ENCODE peak calls at places on chromosomes 13 and 19, in eight cellular contexts. One of them, this sample, is unnamed.

GRCh38 chr13:50275392-50276063 is 260.3 kb downstream of the KCNRG start:
- DNase-seq in colonic mucosa: no peak
- DNase-seq in MV-4-11: no peak
- DNase-seq in aorta: no peak
- DNase-seq in left cardiac atrium: no peak
- DNase-seq in mesendoderm: no peak
- DNase-seq in anterior cingulate cortex: no peak
- DNase-seq in HuH-7.5: no peak
- DNase-seq in this sample: no peak

GRCh38 chr19:38849746-38850230 is at the start of gene HNRNPL:
- DNase-seq in colonic mucosa: peak; percentile 99
- DNase-seq in MV-4-11: no peak
- DNase-seq in aorta: peak; percentile 99
- DNase-seq in left cardiac atrium: peak; percentile 99
- DNase-seq in mesendoderm: no peak
- DNase-seq in anterior cingulate cortex: no peak
- DNase-seq in HuH-7.5: peak; percentile 94
- DNase-seq in this sample: peak; percentile 99

GRCh38 chr19:35712910-35713845 is 4.6 kb upstream of the KMT2B start:
- DNase-seq in colonic mucosa: no peak
- DNase-seq in MV-4-11: no peak
- DNase-seq in aorta: no peak
- DNase-seq in left cardiac atrium: no peak
- DNase-seq in mesendoderm: no peak
- DNase-seq in anterior cingulate cortex: no peak
- DNase-seq in HuH-7.5: no peak
- DNase-seq in this sample: peak; percentile 70

GRCh38 chr19:7391218-7391670 is 42.5 kb downstream of the ARHGEF18 start:
- DNase-seq in colonic mucosa: peak; percentile 73
- DNase-seq in MV-4-11: no peak
- DNase-seq in aorta: no peak
- DNase-seq in left cardiac atrium: no peak
- DNase-seq in mesendoderm: no peak
- DNase-seq in anterior cingulate cortex: no peak
- DNase-seq in HuH-7.5: peak; percentile 59
- DNase-seq in this sample: no peak

GRCh38 chr19:45922281-45922680 is 7.7 kb upstream of the NANOS2 start:
- DNase-seq in colonic mucosa: no peak
- DNase-seq in MV-4-11: no peak
- DNase-seq in aorta: no peak
- DNase-seq in left cardiac atrium: no peak
- DNase-seq in mesendoderm: peak; percentile 91
- DNase-seq in anterior cingulate cortex: no peak
- DNase-seq in HuH-7.5: no peak
- DNase-seq in this sample: no peak

GRCh38 chr19:4172861-4173473 is 9.4 kb downstream of the SIRT6 start:
- DNase-seq in colonic mucosa: peak; percentile 82
- DNase-seq in MV-4-11: peak; percentile 19
- DNase-seq in aorta: peak; percentile 92
- DNase-seq in left cardiac atrium: peak; percentile 63
- DNase-seq in mesendoderm: peak; percentile 71
- DNase-seq in anterior cingulate cortex: no peak
- DNase-seq in HuH-7.5: no peak
- DNase-seq in this sample: no peak

GRCh38 chr19:1651061-1651547 is 1.3 kb downstream of the TCF3 start:
- DNase-seq in colonic mucosa: peak; percentile 43
- DNase-seq in MV-4-11: peak; percentile 44
- DNase-seq in aorta: no peak
- DNase-seq in left cardiac atrium: no peak
- DNase-seq in mesendoderm: peak; percentile 58
- DNase-seq in anterior cingulate cortex: no peak
- DNase-seq in HuH-7.5: peak; percentile 72
- DNase-seq in this sample: no peak

GRCh38 chr19:30450101-30450500 is 77.9 kb downstream of the ZNF536 start:
- DNase-seq in colonic mucosa: peak; percentile 30
- DNase-seq in MV-4-11: no peak
- DNase-seq in aorta: no peak
- DNase-seq in left cardiac atrium: peak; percentile 73
- DNase-seq in mesendoderm: peak; percentile 82
- DNase-seq in anterior cingulate cortex: peak; percentile 71
- DNase-seq in HuH-7.5: no peak
- DNase-seq in this sample: no peak

GRCh38 chr13:79631260-79631659 is 150.3 kb downstream of the NDFIP2 start:
- DNase-seq in colonic mucosa: no peak
- DNase-seq in MV-4-11: no peak
- DNase-seq in aorta: no peak
- DNase-seq in left cardiac atrium: no peak
- DNase-seq in mesendoderm: peak; percentile 44
- DNase-seq in anterior cingulate cortex: no peak
- DNase-seq in HuH-7.5: no peak
- DNase-seq in this sample: no peak

GRCh38 chr13:30698023-30698422 is 37.3 kb upstream of the ALOX5AP start:
- DNase-seq in colonic mucosa: no peak
- DNase-seq in MV-4-11: no peak
- DNase-seq in aorta: no peak
- DNase-seq in left cardiac atrium: no peak
- DNase-seq in mesendoderm: no peak
- DNase-seq in anterior cingulate cortex: no peak
- DNase-seq in HuH-7.5: no peak
- DNase-seq in this sample: no peak

GRCh38 chr13:110714798-110715394 is 1.4 kb downstream of the ING1 start:
- DNase-seq in colonic mucosa: peak; percentile 69
- DNase-seq in MV-4-11: no peak
- DNase-seq in aorta: peak; percentile 84
- DNase-seq in left cardiac atrium: peak; percentile 71
- DNase-seq in mesendoderm: peak; percentile 79
- DNase-seq in anterior cingulate cortex: peak; percentile 72
- DNase-seq in HuH-7.5: no peak
- DNase-seq in this sample: peak; percentile 84

GRCh38 chr19:47768604-47769003 is 9.9 kb upstream of the SELENOW start:
- DNase-seq in colonic mucosa: no peak
- DNase-seq in MV-4-11: no peak
- DNase-seq in aorta: no peak
- DNase-seq in left cardiac atrium: no peak
- DNase-seq in mesendoderm: no peak
- DNase-seq in anterior cingulate cortex: no peak
- DNase-seq in HuH-7.5: no peak
- DNase-seq in this sample: peak; percentile 4

GRCh38 chr13:61779456-61779855 is 363.8 kb upstream of the PCDH20 start:
- DNase-seq in colonic mucosa: no peak
- DNase-seq in MV-4-11: no peak
- DNase-seq in aorta: no peak
- DNase-seq in left cardiac atrium: no peak
- DNase-seq in mesendoderm: peak; percentile 78
- DNase-seq in anterior cingulate cortex: no peak
- DNase-seq in HuH-7.5: no peak
- DNase-seq in this sample: no peak

GRCh38 chr13:105343134-105343806 is 1192.2 kb downstream of the EFNB2 start:
- DNase-seq in colonic mucosa: no peak
- DNase-seq in MV-4-11: no peak
- DNase-seq in aorta: no peak
- DNase-seq in left cardiac atrium: no peak
- DNase-seq in mesendoderm: no peak
- DNase-seq in anterior cingulate cortex: no peak
- DNase-seq in HuH-7.5: no peak
- DNase-seq in this sample: no peak

GRCh38 chr13:69601661-69602060 is 506.0 kb upstream of the ATXN8OS start:
- DNase-seq in colonic mucosa: no peak
- DNase-seq in MV-4-11: no peak
- DNase-seq in aorta: no peak
- DNase-seq in left cardiac atrium: no peak
- DNase-seq in mesendoderm: no peak
- DNase-seq in anterior cingulate cortex: no peak
- DNase-seq in HuH-7.5: no peak
- DNase-seq in this sample: no peak

GRCh38 chr13:42819712-42820111 is 38.3 kb downstream of the FAM216B start:
- DNase-seq in colonic mucosa: no peak
- DNase-seq in MV-4-11: no peak
- DNase-seq in aorta: no peak
- DNase-seq in left cardiac atrium: no peak
- DNase-seq in mesendoderm: no peak
- DNase-seq in anterior cingulate cortex: no peak
- DNase-seq in HuH-7.5: no peak
- DNase-seq in this sample: no peak

GRCh38 chr13:74153316-74153715 is 19.1 kb upstream of the KLF12 start:
- DNase-seq in colonic mucosa: no peak
- DNase-seq in MV-4-11: no peak
- DNase-seq in aorta: no peak
- DNase-seq in left cardiac atrium: no peak
- DNase-seq in mesendoderm: no peak
- DNase-seq in anterior cingulate cortex: no peak
- DNase-seq in HuH-7.5: no peak
- DNase-seq in this sample: no peak

GRCh38 chr13:76944457-76944856 is 3.9 kb upstream of the ACOD1 start:
- DNase-seq in colonic mucosa: no peak
- DNase-seq in MV-4-11: peak; percentile 69
- DNase-seq in aorta: no peak
- DNase-seq in left cardiac atrium: no peak
- DNase-seq in mesendoderm: no peak
- DNase-seq in anterior cingulate cortex: no peak
- DNase-seq in HuH-7.5: no peak
- DNase-seq in this sample: no peak

GRCh38 chr19:1507763-1508506 is 4.9 kb downstream of the ADAMTSL5 start:
- DNase-seq in colonic mucosa: peak; percentile 90
- DNase-seq in MV-4-11: peak; percentile 93
- DNase-seq in aorta: peak; percentile 93
- DNase-seq in left cardiac atrium: peak; percentile 95
- DNase-seq in mesendoderm: peak; percentile 98
- DNase-seq in anterior cingulate cortex: peak; percentile 97
- DNase-seq in HuH-7.5: peak; percentile 100
- DNase-seq in this sample: peak; percentile 93

GRCh38 chr13:39766464-39767167 is 111.2 kb downstream of the COG6 start:
- DNase-seq in colonic mucosa: no peak
- DNase-seq in MV-4-11: no peak
- DNase-seq in aorta: no peak
- DNase-seq in left cardiac atrium: no peak
- DNase-seq in mesendoderm: no peak
- DNase-seq in anterior cingulate cortex: peak; percentile 49
- DNase-seq in HuH-7.5: no peak
- DNase-seq in this sample: no peak

GRCh38 chr13:20528451-20528850 is 2.8 kb upstream of the CRYL1 start:
- DNase-seq in colonic mucosa: no peak
- DNase-seq in MV-4-11: no peak
- DNase-seq in aorta: no peak
- DNase-seq in left cardiac atrium: no peak
- DNase-seq in mesendoderm: no peak
- DNase-seq in anterior cingulate cortex: no peak
- DNase-seq in HuH-7.5: no peak
- DNase-seq in this sample: no peak

GRCh38 chr19:2477732-2478191 is 1.8 kb downstream of the GADD45B start:
- DNase-seq in colonic mucosa: peak; percentile 61
- DNase-seq in MV-4-11: no peak
- DNase-seq in aorta: peak; percentile 79
- DNase-seq in left cardiac atrium: peak; percentile 48
- DNase-seq in mesendoderm: no peak
- DNase-seq in anterior cingulate cortex: peak; percentile 35
- DNase-seq in HuH-7.5: no peak
- DNase-seq in this sample: peak; percentile 64

GRCh38 chr19:50181121-50181520 is 18.0 kb upstream of the IZUMO2 start:
- DNase-seq in colonic mucosa: no peak
- DNase-seq in MV-4-11: no peak
- DNase-seq in aorta: no peak
- DNase-seq in left cardiac atrium: no peak
- DNase-seq in mesendoderm: no peak
- DNase-seq in anterior cingulate cortex: no peak
- DNase-seq in HuH-7.5: no peak
- DNase-seq in this sample: no peak

GRCh38 chr13:46535002-46535401 is 18.0 kb upstream of the LRCH1 start:
- DNase-seq in colonic mucosa: no peak
- DNase-seq in MV-4-11: no peak
- DNase-seq in aorta: no peak
- DNase-seq in left cardiac atrium: no peak
- DNase-seq in mesendoderm: no peak
- DNase-seq in anterior cingulate cortex: no peak
- DNase-seq in HuH-7.5: no peak
- DNase-seq in this sample: no peak

GRCh38 chr19:39507715-39508364 is 7.1 kb upstream of the SELENOV start:
- DNase-seq in colonic mucosa: no peak
- DNase-seq in MV-4-11: no peak
- DNase-seq in aorta: no peak
- DNase-seq in left cardiac atrium: no peak
- DNase-seq in mesendoderm: no peak
- DNase-seq in anterior cingulate cortex: no peak
- DNase-seq in HuH-7.5: no peak
- DNase-seq in this sample: no peak

GRCh38 chr19:34985249-34986022 is 14.7 kb upstream of the GRAMD1A start:
- DNase-seq in colonic mucosa: peak; percentile 57
- DNase-seq in MV-4-11: no peak
- DNase-seq in aorta: peak; percentile 78
- DNase-seq in left cardiac atrium: peak; percentile 87
- DNase-seq in mesendoderm: no peak
- DNase-seq in anterior cingulate cortex: no peak
- DNase-seq in HuH-7.5: no peak
- DNase-seq in this sample: peak; percentile 78

GRCh38 chr19:50652722-50653121 is 3.5 kb downstream of the C19orf81 start:
- DNase-seq in colonic mucosa: no peak
- DNase-seq in MV-4-11: no peak
- DNase-seq in aorta: no peak
- DNase-seq in left cardiac atrium: no peak
- DNase-seq in mesendoderm: no peak
- DNase-seq in anterior cingulate cortex: no peak
- DNase-seq in HuH-7.5: no peak
- DNase-seq in this sample: no peak

GRCh38 chr13:20969182-20969581 is 66.6 kb upstream of the XPO4 start:
- DNase-seq in colonic mucosa: no peak
- DNase-seq in MV-4-11: no peak
- DNase-seq in aorta: no peak
- DNase-seq in left cardiac atrium: no peak
- DNase-seq in mesendoderm: no peak
- DNase-seq in anterior cingulate cortex: no peak
- DNase-seq in HuH-7.5: no peak
- DNase-seq in this sample: no peak

GRCh38 chr13:40217675-40218074 is 448.8 kb downstream of the FOXO1 start:
- DNase-seq in colonic mucosa: no peak
- DNase-seq in MV-4-11: peak; percentile 86
- DNase-seq in aorta: no peak
- DNase-seq in left cardiac atrium: no peak
- DNase-seq in mesendoderm: no peak
- DNase-seq in anterior cingulate cortex: no peak
- DNase-seq in HuH-7.5: no peak
- DNase-seq in this sample: no peak

GRCh38 chr19:17340302-17340870 is 3.0 kb downstream of the GTPBP3 start:
- DNase-seq in colonic mucosa: peak; percentile 84
- DNase-seq in MV-4-11: no peak
- DNase-seq in aorta: no peak
- DNase-seq in left cardiac atrium: no peak
- DNase-seq in mesendoderm: peak; percentile 90
- DNase-seq in anterior cingulate cortex: no peak
- DNase-seq in HuH-7.5: no peak
- DNase-seq in this sample: peak; percentile 65

GRCh38 chr19:44955500-44956439 is 590 bp downstream of the CLPTM1 start:
- DNase-seq in colonic mucosa: no peak
- DNase-seq in MV-4-11: no peak
- DNase-seq in aorta: no peak
- DNase-seq in left cardiac atrium: no peak
- DNase-seq in mesendoderm: no peak
- DNase-seq in anterior cingulate cortex: no peak
- DNase-seq in HuH-7.5: no peak
- DNase-seq in this sample: no peak

GRCh38 chr19:45496349-45496953 is 396 bp downstream of the RTN2 start:
- DNase-seq in colonic mucosa: peak; percentile 59
- DNase-seq in MV-4-11: peak; percentile 25
- DNase-seq in aorta: peak; percentile 85
- DNase-seq in left cardiac atrium: peak; percentile 56
- DNase-seq in mesendoderm: peak; percentile 75
- DNase-seq in anterior cingulate cortex: peak; percentile 36
- DNase-seq in HuH-7.5: peak; percentile 80
- DNase-seq in this sample: peak; percentile 67

GRCh38 chr19:18049390-18049789 is 37.3 kb downstream of the IL12RB1 start:
- DNase-seq in colonic mucosa: peak; percentile 82
- DNase-seq in MV-4-11: peak; percentile 35
- DNase-seq in aorta: peak; percentile 98
- DNase-seq in left cardiac atrium: peak; percentile 97
- DNase-seq in mesendoderm: no peak
- DNase-seq in anterior cingulate cortex: peak; percentile 85
- DNase-seq in HuH-7.5: no peak
- DNase-seq in this sample: peak; percentile 95

GRCh38 chr13:113586661-113587479 is 2.3 kb downstream of the TFDP1 start:
- DNase-seq in colonic mucosa: peak; percentile 17
- DNase-seq in MV-4-11: peak; percentile 42
- DNase-seq in aorta: no peak
- DNase-seq in left cardiac atrium: no peak
- DNase-seq in mesendoderm: no peak
- DNase-seq in anterior cingulate cortex: no peak
- DNase-seq in HuH-7.5: no peak
- DNase-seq in this sample: no peak